ENCODE peak calls at places on chromosomes 16 and 17, in ten cellular contexts. Z is nephron progenitor cell, V is lower lobe of right lung, J is cardiac fibroblast, P is left colon, M is NCI-H748 treated with DMSO at 0.1 percent for 48 hours, U is body of pancreas, A is tibial artery, Q is germinal center, B is GM19239. Y is an unnamed sample.

GRCh38 chr16:86578056-86578455 is 293 bp upstream of the FOXL1 start:
- DNase-seq in Q (no peak), Z (no peak), P (no peak), U (no peak), V (no peak), B (no peak), M (no peak), J (peak), A (peak), Y (no peak)

GRCh38 chr17:32276217-32276616 is 10.6 kb downstream of the RHBDL3 start:
- DNase-seq in A (no peak), U (no peak), M (no peak), V (no peak), B (peak), P (no peak), Z (peak), Q (no peak), J (no peak), Y (no peak)

GRCh38 chr16:81738831-81739496 is 40.1 kb upstream of the PLCG2 start:
- DNase-seq in M (no peak), J (no peak), Z (no peak), B (no peak), U (no peak), A (peak), P (peak), V (peak), Q (peak), Y (no peak)

GRCh38 chr16:67781548-67781921 is 24.8 kb downstream of the RANBP10 start:
- DNase-seq in A (no peak), U (no peak), M (no peak), V (no peak), P (no peak), J (no peak), B (peak), Q (no peak), Z (no peak), Y (no peak)

GRCh38 chr16:85699628-85700027 is 10.9 kb upstream of the GINS2 start:
- DNase-seq in P (no peak), V (no peak), B (no peak), U (peak), M (no peak), Z (no peak), J (peak), Q (no peak), A (no peak), Y (no peak)

GRCh38 chr17:48757524-48757961 is 29.0 kb upstream of the HOXB13 start:
- DNase-seq in B (no peak), P (no peak), A (peak), U (no peak), J (no peak), Q (no peak), V (no peak), M (no peak), Z (no peak), Y (no peak)

GRCh38 chr17:64296246-64296645 is 33.2 kb upstream of the TEX2 start:
- DNase-seq in Z (no peak), A (no peak), U (no peak), J (no peak), Q (no peak), V (no peak), B (no peak), M (no peak), P (no peak), Y (no peak)

GRCh38 chr16:65822148-65822547 is 544.3 kb upstream of the CDH5 start:
- DNase-seq in B (no peak), A (no peak), J (no peak), U (no peak), P (no peak), M (no peak), Z (no peak), Q (no peak), V (no peak), Y (no peak)

GRCh38 chr17:43928606-43929005 is 13.7 kb downstream of the PPY start:
- DNase-seq in Z (no peak), B (no peak), M (no peak), J (no peak), A (no peak), P (no peak), Q (no peak), U (no peak), V (no peak), Y (no peak)

GRCh38 chr17:67311551-67311950 is 54.8 kb downstream of the PSMD12 start:
- DNase-seq in Z (no peak), V (no peak), A (no peak), P (no peak), B (no peak), Q (no peak), J (no peak), M (no peak), U (no peak), Y (no peak)

GRCh38 chr16:58679763-58680162 is 4.8 kb downstream of the SLC38A7 start:
- DNase-seq in U (no peak), Q (no peak), B (no peak), J (no peak), P (no peak), Z (no peak), V (no peak), M (no peak), A (peak), Y (no peak)

GRCh38 chr17:79034931-79035485 is 11.0 kb downstream of the C1QTNF1 start:
- DNase-seq in Z (no peak), M (no peak), V (no peak), U (no peak), Q (no peak), A (peak), P (no peak), B (no peak), J (no peak), Y (no peak)

GRCh38 chr17:38730526-38731379 is 612 bp downstream of the CISD3 start:
- DNase-seq in V (peak), B (no peak), A (peak), U (peak), J (peak), M (no peak), Z (peak), Q (no peak), P (peak), Y (no peak)

GRCh38 chr17:73782641-73783381 is 138.6 kb upstream of the SDK2 start:
- DNase-seq in U (no peak), Z (no peak), Q (no peak), V (no peak), A (no peak), B (no peak), P (peak), J (no peak), M (no peak), Y (no peak)

GRCh38 chr16:22318690-22319358 is 21.6 kb downstream of the POLR3E start:
- DNase-seq in U (no peak), Q (peak), P (peak), B (peak), Z (peak), V (no peak), A (no peak), J (peak), M (no peak), Y (no peak)